ENCODE peak calls at places on chromosome 1, in four cellular contexts. K is GM12878, I is A549, X is HepG2. B is an unnamed sample.

GRCh38 chr1:12594966-12595838 is 22.8 kb downstream of the DHRS3 start:
- DNase-seq in K (no peak), I (peak; percentile 69), X (no peak), B (peak; percentile 90)

GRCh38 chr1:107152332-107152731 is 11.5 kb downstream of the NTNG1 start:
- DNase-seq in X (no peak), K (no peak), I (no peak), B (peak; percentile 9)

GRCh38 chr1:170678196-170678595 is 14.3 kb downstream of the PRRX1 start:
- DNase-seq in X (no peak), K (no peak), I (no peak), B (no peak)

GRCh38 chr1:215083408-215083961 is 948 bp downstream of the KCNK2 start:
- DNase-seq in I (no peak), X (no peak), K (no peak), B (peak; percentile 17)

GRCh38 chr1:232283864-232284263 is 346.1 kb downstream of the SIPA1L2 start:
- DNase-seq in K (no peak), I (no peak), X (no peak), B (no peak)

GRCh38 chr1:231515748-231516147 is 12.7 kb upstream of the TSNAX start:
- DNase-seq in K (peak; percentile 19), I (no peak), X (no peak), B (no peak)

GRCh38 chr1:167689569-167689925 is 32.2 kb upstream of the MPZL1 start:
- DNase-seq in K (no peak), X (peak; percentile 20), I (no peak), B (no peak)

GRCh38 chr1:216902669-216903388 is 179.6 kb upstream of the ESRRG start:
- DNase-seq in X (peak; percentile 55), I (no peak), K (no peak), B (no peak)

GRCh38 chr1:172041689-172042088 is 200.4 kb downstream of the DNM3 start:
- DNase-seq in K (no peak), I (no peak), X (no peak), B (peak; percentile 5)

GRCh38 chr1:117587479-117588356 is 18.1 kb upstream of the TENT5C start:
- DNase-seq in X (no peak), I (no peak), K (no peak), B (no peak)

GRCh38 chr1:8112611-8113256 is 86.6 kb upstream of the ERRFI1 start:
- DNase-seq in I (no peak), X (no peak), K (no peak), B (no peak)
- TF ChIP-seq REST in I (no peak), X (no peak), K (no peak), B (no peak)

GRCh38 chr1:47703161-47703825 is 265.4 kb downstream of the FOXD2 start:
- DNase-seq in K (no peak), X (no peak), I (no peak), B (no peak)

GRCh38 chr1:47701741-47702515 is 264.1 kb downstream of the FOXD2 start:
- DNase-seq in K (no peak), I (no peak), X (no peak), B (no peak)

GRCh38 chr1:47701283-47701682 is 263.4 kb downstream of the FOXD2 start:
- DNase-seq in X (no peak), K (no peak), I (no peak), B (no peak)

GRCh38 chr1:47705517-47706130 is 267.8 kb downstream of the FOXD2 start:
- DNase-seq in X (no peak), K (no peak), I (no peak), B (no peak)

GRCh38 chr1:47703981-47704596 is 266.2 kb downstream of the FOXD2 start:
- DNase-seq in K (no peak), X (no peak), I (peak; percentile 15), B (no peak)
- TF ChIP-seq CHD2 in K (no peak), X (no peak), I (no peak), B (no peak)

GRCh38 chr1:37157634-37158033 is 123.3 kb upstream of the GRIK3 start:
- DNase-seq in I (no peak), X (no peak), K (no peak), B (no peak)
- TF ChIP-seq PBX3 in I (no peak), X (no peak), K (no peak), B (no peak)

DNA sequence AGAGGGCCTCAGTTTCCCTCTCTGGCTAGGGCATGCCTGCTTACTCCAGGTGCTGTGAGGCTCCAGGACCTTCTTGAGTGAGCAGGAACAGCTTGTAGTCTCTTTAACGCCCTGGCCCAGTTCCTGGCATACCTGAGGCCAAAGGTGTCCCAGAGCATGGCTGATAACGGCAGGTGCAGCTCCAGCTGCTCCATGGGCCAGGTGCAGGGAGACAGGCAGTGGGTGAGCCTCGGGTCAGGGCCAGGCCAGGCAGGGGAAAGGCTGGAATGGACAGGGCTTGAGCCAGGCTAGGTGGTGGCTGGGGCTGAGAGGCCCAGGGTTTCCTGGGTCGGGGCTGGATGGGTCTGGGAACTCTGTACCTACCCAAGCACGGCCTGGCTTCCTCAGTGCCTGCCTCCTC is 18.3 kb downstream of the EDN2 start:
- DNase-seq in I (no peak), K (no peak), X (no peak), B (no peak)
- TF ChIP-seq REST in I (no peak), K (no peak), X (no peak), B (no peak)

DNA sequence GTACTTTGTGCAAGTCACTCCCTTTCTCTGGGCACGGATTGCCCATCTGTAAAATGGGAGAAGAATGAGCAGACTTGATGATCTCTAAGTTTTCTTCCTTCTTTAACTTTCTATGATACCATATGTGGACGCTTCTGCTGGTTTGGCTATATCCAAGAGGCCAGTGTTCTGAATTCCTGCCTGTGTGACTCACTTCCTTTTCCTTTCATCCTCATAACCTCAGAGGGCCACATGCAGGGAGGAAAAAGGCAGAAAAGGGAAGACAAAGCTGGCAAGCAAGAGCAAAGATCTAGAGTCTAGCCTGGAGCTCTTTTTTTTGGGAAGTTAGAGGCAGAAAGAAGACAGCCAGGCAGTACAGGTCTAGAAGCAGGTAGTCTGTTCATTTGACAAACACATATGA is 151.2 kb downstream of the OMA1 start:
- DNase-seq in I (peak; percentile 4), K (no peak), X (peak; percentile 45), B (no peak)
- TF ChIP-seq CHD2 in I (no peak), K (no peak), X (no peak), B (no peak)

B was measured in SK-N-SH.